ENCODE peak calls at places on chromosomes 2 and 18, in nine cellular contexts. S, F, R, V, L, B, I, O and U are unnamed samples.

GRCh38 chr2:157722580-157723234 is 94.0 kb upstream of the ACVR1C start:
- DNase-seq in S (no peak), F (peak; percentile 20), R (no peak), V (no peak), L (no peak), B (no peak), I (no peak), O (no peak), U (no peak)

GRCh38 chr2:218878486-218878885 is 2.2 kb upstream of the WNT10A start:
- DNase-seq in S (no peak), F (no peak), R (no peak), V (no peak), L (no peak), B (peak; percentile 19), I (no peak), O (no peak), U (no peak)

GRCh38 chr2:127220102-127220806 is at the start of gene CYP27C1:
- DNase-seq in S (no peak), F (peak; percentile 69), R (peak; percentile 54), V (no peak), L (no peak), B (no peak), I (no peak), O (no peak), U (peak; percentile 81)

GRCh38 chr2:104434363-104434792 is 419.5 kb upstream of the POU3F3 start:
- DNase-seq in S (no peak), F (peak; percentile 83), R (peak; percentile 43), V (no peak), L (no peak), B (no peak), I (no peak), O (no peak), U (peak; percentile 84)

GRCh38 chr2:29788066-29788465 is 133.3 kb downstream of the ALK start:
- DNase-seq in S (no peak), F (no peak), R (no peak), V (no peak), L (no peak), B (no peak), I (no peak), O (no peak), U (no peak)

GRCh38 chr2:55223958-55224760 is 7.9 kb downstream of the CLHC1 start:
- DNase-seq in S (no peak), F (peak; percentile 43), R (no peak), V (no peak), L (peak; percentile 27), B (no peak), I (peak; percentile 5), O (peak; percentile 70), U (peak; percentile 61)

GRCh38 chr2:71784734-71785549 is 331.6 kb downstream of the DYSF start:
- DNase-seq in S (no peak), F (no peak), R (no peak), V (no peak), L (no peak), B (no peak), I (no peak), O (no peak), U (peak; percentile 56)

GRCh38 chr18:36386150-36386920 is 88.8 kb downstream of the FHOD3 start:
- DNase-seq in S (no peak), F (no peak), R (no peak), V (no peak), L (no peak), B (no peak), I (no peak), O (no peak), U (no peak)

GRCh38 chr2:10355471-10356458 is 53.1 kb downstream of the HPCAL1 start:
- DNase-seq in S (no peak), F (no peak), R (no peak), V (no peak), L (no peak), B (peak; percentile 36), I (no peak), O (no peak), U (no peak)

GRCh38 chr2:134134313-134134706 is 119.6 kb upstream of the MGAT5 start:
- DNase-seq in S (no peak), F (peak; percentile 30), R (no peak), V (no peak), L (no peak), B (no peak), I (no peak), O (no peak), U (no peak)

GRCh38 chr2:32922466-32922865 is 24.3 kb upstream of the LTBP1 start:
- DNase-seq in S (no peak), F (no peak), R (no peak), V (no peak), L (no peak), B (no peak), I (no peak), O (no peak), U (no peak)

GRCh38 chr18:32040936-32041335 is 22.3 kb downstream of the RNF125 start:
- DNase-seq in S (peak; percentile 48), F (no peak), R (no peak), V (peak; percentile 67), L (no peak), B (no peak), I (peak; percentile 27), O (no peak), U (no peak)

GRCh38 chr18:3207565-3207964 is 12.2 kb downstream of the MYOM1 start:
- DNase-seq in S (no peak), F (no peak), R (peak; percentile 40), V (no peak), L (no peak), B (no peak), I (no peak), O (no peak), U (no peak)

GRCh38 chr2:147451902-147452515 is 392.8 kb upstream of the ACVR2A start:
- DNase-seq in S (no peak), F (peak; percentile 18), R (no peak), V (no peak), L (no peak), B (no peak), I (no peak), O (no peak), U (no peak)

GRCh38 chr2:73293534-73294171 is at the start of gene EGR4:
- DNase-seq in S (peak; percentile 72), F (peak; percentile 95), R (peak; percentile 65), V (peak; percentile 70), L (peak; percentile 34), B (peak; percentile 81), I (peak; percentile 89), O (peak; percentile 67), U (peak; percentile 95)

GRCh38 chr2:73297151-73297559 is 3.8 kb upstream of the EGR4 start:
- DNase-seq in S (no peak), F (peak; percentile 32), R (no peak), V (no peak), L (no peak), B (no peak), I (no peak), O (no peak), U (no peak)

GRCh38 chr2:73294239-73294638 is 891 bp upstream of the EGR4 start:
- DNase-seq in S (no peak), F (no peak), R (no peak), V (no peak), L (no peak), B (no peak), I (no peak), O (no peak), U (no peak)

GRCh38 chr2:73297586-73297985 is 4.2 kb upstream of the EGR4 start:
- DNase-seq in S (no peak), F (peak; percentile 37), R (no peak), V (no peak), L (no peak), B (no peak), I (no peak), O (no peak), U (no peak)

GRCh38 chr2:73295751-73296400 is 2.5 kb upstream of the EGR4 start:
- DNase-seq in S (no peak), F (no peak), R (no peak), V (no peak), L (no peak), B (no peak), I (no peak), O (no peak), U (no peak)
- H3K27me3 ChIP-seq in S (no peaks in the 10 kb centered on the region), F (peaks cover 69% of the 10 kb centered on the region), R (peaks cover 98% of the 10 kb centered on the region), V (peaks cover 42% of the 10 kb centered on the region), L (peaks cover 82% of the 10 kb centered on the region), B (no peaks in the 10 kb centered on the region), I (peaks cover 34% of the 10 kb centered on the region), O (peaks cover 56% of the 10 kb centered on the region), U (peaks cover 95% of the 10 kb centered on the region)

DNA sequence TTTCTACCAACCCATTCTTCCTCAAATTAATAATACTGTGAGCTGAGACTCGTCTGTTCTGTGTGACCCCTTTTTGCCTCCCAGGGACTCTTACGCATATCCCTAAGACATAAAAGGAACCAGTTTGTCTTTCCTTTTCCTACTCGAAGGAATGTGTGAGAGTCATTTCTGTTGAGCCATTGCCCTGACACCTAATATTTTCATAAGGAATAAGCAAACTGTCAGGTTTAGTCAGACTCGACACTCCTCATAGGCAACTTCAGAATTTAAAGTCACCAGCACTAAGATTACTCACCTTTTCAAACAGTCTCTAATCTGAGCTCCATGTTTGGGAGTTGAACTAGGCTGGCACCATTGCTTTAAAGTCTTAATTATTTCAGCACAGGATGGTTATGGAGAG is 305.5 kb downstream of the IKZF2 start:
- DNase-seq in S (no peak), F (no peak), R (no peak), V (no peak), L (no peak), B (no peak), I (no peak), O (no peak), U (no peak)
- H3K27me3 ChIP-seq in S (no peaks in the 10 kb centered on the region), F (no peaks in the 10 kb centered on the region), R (no peaks in the 10 kb centered on the region), V (no peaks in the 10 kb centered on the region), L (no peaks in the 10 kb centered on the region), B (no peaks in the 10 kb centered on the region), I (no peaks in the 10 kb centered on the region), O (no peaks in the 10 kb centered on the region), U (no peaks in the 10 kb centered on the region)

DNA sequence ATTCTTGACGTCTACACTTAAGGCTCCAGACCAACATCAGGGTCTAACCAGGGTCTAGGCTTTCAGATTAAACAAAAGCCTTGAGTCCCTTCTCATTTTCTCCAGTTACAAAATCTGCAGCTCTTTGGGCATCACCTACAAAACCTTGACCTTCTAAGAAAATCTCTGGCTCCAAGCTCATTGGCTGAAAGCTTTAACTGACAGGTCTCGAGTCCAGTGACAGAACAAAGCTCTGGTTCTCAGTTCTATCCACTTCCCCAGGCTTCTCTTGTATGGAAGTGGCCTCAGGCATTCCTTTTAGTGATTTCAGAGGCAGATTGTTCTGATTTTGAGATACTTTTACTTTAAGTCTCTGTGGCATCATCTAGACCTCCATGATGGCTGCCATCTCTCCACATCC is 11.3 kb downstream of the SIX2 start:
- DNase-seq in S (no peak), F (peak; percentile 49), R (no peak), V (no peak), L (no peak), B (no peak), I (no peak), O (no peak), U (no peak)
- H3K27me3 ChIP-seq in S (no peaks in the 10 kb centered on the region), F (peaks cover 77% of the 10 kb centered on the region), R (peaks cover 99% of the 10 kb centered on the region), V (peaks cover 40% of the 10 kb centered on the region), L (peaks cover 93% of the 10 kb centered on the region), B (no peaks in the 10 kb centered on the region), I (peaks cover 30% of the 10 kb centered on the region), O (peaks cover 61% of the 10 kb centered on the region), U (peaks cover 99% of the 10 kb centered on the region)

DNA sequence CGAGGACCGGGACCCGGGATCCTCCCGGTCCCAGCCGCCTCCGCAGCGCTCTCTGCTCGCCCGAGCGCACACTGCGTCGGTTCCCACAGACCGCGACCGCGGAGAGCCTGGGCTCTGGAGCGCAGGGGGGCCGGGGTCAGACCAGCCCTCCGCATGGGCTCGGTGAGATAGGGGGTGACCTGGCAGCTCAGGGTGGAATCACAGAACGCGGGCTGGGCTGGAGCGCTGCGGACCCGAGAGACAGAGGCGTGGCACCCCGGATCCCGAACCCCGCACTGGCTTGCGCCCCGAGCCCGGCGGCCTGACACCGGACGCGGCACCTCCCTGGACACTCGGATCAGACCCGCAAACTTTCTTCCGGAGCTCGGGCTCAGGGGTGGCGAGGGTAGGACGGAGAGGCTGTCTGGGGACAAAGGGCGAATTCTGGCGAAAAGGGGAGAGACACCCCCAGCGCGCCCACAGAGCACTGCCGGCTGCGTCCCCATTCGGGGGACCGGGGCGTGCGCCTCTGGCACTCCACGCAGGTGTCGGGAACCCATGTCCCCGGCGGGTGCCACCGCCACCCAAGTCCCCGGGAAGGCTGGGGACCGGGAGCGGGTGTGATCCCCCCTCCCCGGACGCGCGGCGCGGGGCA is 582 bp downstream of the DIPK1C start:
- DNase-seq in S (no peak), F (peak; percentile 54), R (no peak), V (no peak), L (peak; percentile 31), B (no peak), I (no peak), O (no peak), U (peak; percentile 71)
- H3K27me3 ChIP-seq in S (no peaks in the 10 kb centered on the region), F (peaks cover 60% of the 10 kb centered on the region), R (peaks cover 63% of the 10 kb centered on the region), V (peaks cover 74% of the 10 kb centered on the region), L (peaks cover 25% of the 10 kb centered on the region), B (no peaks in the 10 kb centered on the region), I (peaks cover 6% of the 10 kb centered on the region), O (peaks cover 46% of the 10 kb centered on the region), U (peaks cover 54% of the 10 kb centered on the region)